ENCODE peak calls at places on chromosome 7, in five cellular contexts. S is M059J, Q is activated B cell treated with CpG ODN at 0.5 μM for 24 hours, E is GF-D8, N is T-helper 1 cell. M is an unnamed sample.

GRCh38 chr7:102125127-102125561 is 161.5 kb upstream of the SH2B2 start:
- DNase-seq in E (no peak), N (no peak), Q (peak; percentile 28), S (peak; percentile 92), M (peak; percentile 95)

GRCh38 chr7:44477063-44477830 is 13.2 kb downstream of the NUDCD3 start:
- DNase-seq in Q (peak; percentile 37), N (peak; percentile 60), E (peak; percentile 49), S (peak; percentile 87), M (peak; percentile 88)

GRCh38 chr7:44124822-44125202 is 1.5 kb upstream of the POLD2 start:
- DNase-seq in E (no peak), Q (no peak), N (no peak), S (no peak), M (no peak)

GRCh38 chr7:149716007-149716931 is 57.1 kb downstream of the ZNF467 start:
- DNase-seq in E (no peak), N (no peak), S (peak; percentile 16), Q (no peak), M (no peak)

GRCh38 chr7:99476107-99476506 is 3.4 kb downstream of the ZNF789 start:
- DNase-seq in N (no peak), Q (no peak), E (no peak), S (no peak), M (no peak)

GRCh38 chr7:112157072-112157471 is 49.1 kb downstream of the DOCK4 start:
- DNase-seq in N (no peak), E (no peak), Q (no peak), S (peak; percentile 99), M (peak; percentile 93)

GRCh38 chr7:138902156-138902555 is 79.0 kb downstream of the KIAA1549 start:
- DNase-seq in E (no peak), N (no peak), S (no peak), Q (no peak), M (no peak)

GRCh38 chr7:6106140-6106904 is 75.1 kb downstream of the ANKRD61 start:
- DNase-seq in Q (no peak), S (peak; percentile 59), N (peak; percentile 57), E (peak; percentile 58), M (peak; percentile 49)

GRCh38 chr7:56083150-56083785 is 9.5 kb downstream of the PHKG1 start:
- DNase-seq in S (no peak), E (no peak), N (no peak), Q (no peak), M (peak; percentile 16)

M was measured in astrocyte of the hippocampus.